ENCODE peak calls at places on chromosomes 1 and 21, in four cellular contexts. One of them, this sample, is unnamed.
A peak's percentile ranks its signal among the peaks of the same experiment; 100 is the strongest.

GRCh38 chr1:25182629-25183028 is 49.7 kb downstream of the SYF2 start:
- DNase-seq in prostate gland: no peak
- DNase-seq in fibroblast of lung: peak; percentile 92
- DNase-seq in CD8-positive, alpha-beta T cell: no peak
- DNase-seq in this sample: no peak

GRCh38 chr1:247386695-247387094 is 29.3 kb upstream of the NLRP3 start:
- DNase-seq in prostate gland: no peak
- DNase-seq in fibroblast of lung: peak; percentile 58
- DNase-seq in CD8-positive, alpha-beta T cell: no peak
- DNase-seq in this sample: no peak

GRCh38 chr1:32871364-32872188 is 864 bp upstream of the FNDC5 start:
- DNase-seq in prostate gland: no peak
- DNase-seq in fibroblast of lung: no peak
- DNase-seq in CD8-positive, alpha-beta T cell: peak; percentile 47
- DNase-seq in this sample: no peak

GRCh38 chr21:35933466-35933865 is 126.9 kb downstream of the SETD4 start:
- DNase-seq in prostate gland: no peak
- DNase-seq in fibroblast of lung: peak; percentile 77
- DNase-seq in CD8-positive, alpha-beta T cell: no peak
- DNase-seq in this sample: no peak

GRCh38 chr1:153945131-153945794 is 1.3 kb downstream of the DENND4B start:
- DNase-seq in prostate gland: no peak
- DNase-seq in fibroblast of lung: peak; percentile 64
- DNase-seq in CD8-positive, alpha-beta T cell: peak; percentile 87
- DNase-seq in this sample: no peak

GRCh38 chr1:53400761-53401379 is 58.3 kb upstream of the DMRTB1 start:
- DNase-seq in prostate gland: no peak
- DNase-seq in fibroblast of lung: no peak
- DNase-seq in CD8-positive, alpha-beta T cell: no peak
- DNase-seq in this sample: no peak

GRCh38 chr1:206014591-206014990 is 9.1 kb downstream of the CTSE start:
- DNase-seq in prostate gland: no peak
- DNase-seq in fibroblast of lung: no peak
- DNase-seq in CD8-positive, alpha-beta T cell: no peak
- DNase-seq in this sample: no peak

GRCh38 chr1:58874757-58875755 is 91.2 kb upstream of the JUN start:
- DNase-seq in prostate gland: no peak
- DNase-seq in fibroblast of lung: peak; percentile 83
- DNase-seq in CD8-positive, alpha-beta T cell: no peak
- DNase-seq in this sample: peak; percentile 32

GRCh38 chr1:27661412-27662075 is 10.4 kb downstream of the IFI6 start:
- DNase-seq in prostate gland: no peak
- DNase-seq in fibroblast of lung: no peak
- DNase-seq in CD8-positive, alpha-beta T cell: no peak
- DNase-seq in this sample: no peak

GRCh38 chr1:25360596-25361581 is 22.8 kb downstream of the TMEM50A start:
- DNase-seq in prostate gland: no peak
- DNase-seq in fibroblast of lung: peak; percentile 86
- DNase-seq in CD8-positive, alpha-beta T cell: no peak
- DNase-seq in this sample: no peak

GRCh38 chr1:242008788-242009500 is 10.0 kb upstream of the MAP1LC3C start:
- DNase-seq in prostate gland: no peak
- DNase-seq in fibroblast of lung: no peak
- DNase-seq in CD8-positive, alpha-beta T cell: no peak
- DNase-seq in this sample: no peak

GRCh38 chr1:53121319-53122172 is 20.9 kb downstream of the SLC1A7 start:
- DNase-seq in prostate gland: no peak
- DNase-seq in fibroblast of lung: peak; percentile 90
- DNase-seq in CD8-positive, alpha-beta T cell: no peak
- DNase-seq in this sample: peak; percentile 57

GRCh38 chr1:180154325-180155201 is at the start of gene QSOX1:
- DNase-seq in prostate gland: peak; percentile 84
- DNase-seq in fibroblast of lung: peak; percentile 85
- DNase-seq in CD8-positive, alpha-beta T cell: peak; percentile 93
- DNase-seq in this sample: peak; percentile 92

GRCh38 chr1:234997201-234998173 is 131.2 kb downstream of the TOMM20 start:
- DNase-seq in prostate gland: peak; percentile 98
- DNase-seq in fibroblast of lung: peak; percentile 99
- DNase-seq in CD8-positive, alpha-beta T cell: no peak
- DNase-seq in this sample: peak; percentile 88

GRCh38 chr1:216178266-216178665 is 245.0 kb downstream of the USH2A start:
- DNase-seq in prostate gland: no peak
- DNase-seq in fibroblast of lung: peak; percentile 14
- DNase-seq in CD8-positive, alpha-beta T cell: no peak
- DNase-seq in this sample: no peak

GRCh38 chr1:231757759-231758158 is 131.2 kb downstream of the DISC1 start:
- DNase-seq in prostate gland: peak; percentile 24
- DNase-seq in fibroblast of lung: no peak
- DNase-seq in CD8-positive, alpha-beta T cell: no peak
- DNase-seq in this sample: no peak

GRCh38 chr1:156492591-156493080 is 7.9 kb downstream of the MEF2D start:
- DNase-seq in prostate gland: no peak
- DNase-seq in fibroblast of lung: no peak
- DNase-seq in CD8-positive, alpha-beta T cell: no peak
- DNase-seq in this sample: no peak

GRCh38 chr1:155698382-155699038 is 9.6 kb downstream of the DAP3 start:
- DNase-seq in prostate gland: no peak
- DNase-seq in fibroblast of lung: peak; percentile 78
- DNase-seq in CD8-positive, alpha-beta T cell: no peak
- DNase-seq in this sample: no peak

GRCh38 chr1:108643492-108644333 is 17.2 kb downstream of the HENMT1 start:
- DNase-seq in prostate gland: peak; percentile 57
- DNase-seq in fibroblast of lung: peak; percentile 63
- DNase-seq in CD8-positive, alpha-beta T cell: no peak
- DNase-seq in this sample: peak; percentile 39

GRCh38 chr1:226060976-226061792 is 1.3 kb upstream of the H3-3A start:
- DNase-seq in prostate gland: no peak
- DNase-seq in fibroblast of lung: no peak
- DNase-seq in CD8-positive, alpha-beta T cell: no peak
- DNase-seq in this sample: no peak

GRCh38 chr1:226990133-226990716 is 50.1 kb downstream of the COQ8A start:
- DNase-seq in prostate gland: no peak
- DNase-seq in fibroblast of lung: no peak
- DNase-seq in CD8-positive, alpha-beta T cell: peak; percentile 68
- DNase-seq in this sample: peak; percentile 4

GRCh38 chr1:32539584-32540571 is 651 bp downstream of the ZBTB8A start:
- DNase-seq in prostate gland: peak; percentile 6
- DNase-seq in fibroblast of lung: peak; percentile 64
- DNase-seq in CD8-positive, alpha-beta T cell: no peak
- DNase-seq in this sample: peak; percentile 49

GRCh38 chr1:55195523-55196233 is 19.5 kb downstream of the USP24 start:
- DNase-seq in prostate gland: no peak
- DNase-seq in fibroblast of lung: no peak
- DNase-seq in CD8-positive, alpha-beta T cell: no peak
- DNase-seq in this sample: no peak

GRCh38 chr1:58401991-58402390 is 144.5 kb downstream of the OMA1 start:
- DNase-seq in prostate gland: no peak
- DNase-seq in fibroblast of lung: peak; percentile 39
- DNase-seq in CD8-positive, alpha-beta T cell: no peak
- DNase-seq in this sample: no peak

GRCh38 chr1:15364740-15365139 is 44.9 kb upstream of the EFHD2 start:
- DNase-seq in prostate gland: no peak
- DNase-seq in fibroblast of lung: no peak
- DNase-seq in CD8-positive, alpha-beta T cell: no peak
- DNase-seq in this sample: no peak

GRCh38 chr1:19066874-19067186 is 110.4 kb upstream of the IFFO2 start:
- DNase-seq in prostate gland: no peak
- DNase-seq in fibroblast of lung: no peak
- DNase-seq in CD8-positive, alpha-beta T cell: no peak
- DNase-seq in this sample: no peak

GRCh38 chr1:191608367-191608766 is 549.9 kb upstream of the RGS18 start:
- DNase-seq in prostate gland: no peak
- DNase-seq in fibroblast of lung: peak; percentile 2
- DNase-seq in CD8-positive, alpha-beta T cell: no peak
- DNase-seq in this sample: peak; percentile 80

GRCh38 chr1:14742181-14742980 is 143.9 kb downstream of the KAZN start:
- DNase-seq in prostate gland: no peak
- DNase-seq in fibroblast of lung: peak; percentile 99
- DNase-seq in CD8-positive, alpha-beta T cell: no peak
- DNase-seq in this sample: no peak

GRCh38 chr1:207848234-207848633 is 62.7 kb downstream of the CD34 start:
- DNase-seq in prostate gland: peak; percentile 58
- DNase-seq in fibroblast of lung: peak; percentile 65
- DNase-seq in CD8-positive, alpha-beta T cell: peak; percentile 48
- DNase-seq in this sample: no peak

GRCh38 chr1:233815865-233816264 is 88.6 kb upstream of the SLC35F3 start:
- DNase-seq in prostate gland: no peak
- DNase-seq in fibroblast of lung: no peak
- DNase-seq in CD8-positive, alpha-beta T cell: no peak
- DNase-seq in this sample: no peak

GRCh38 chr1:153277852-153278251 is 18.4 kb downstream of the LORICRIN start:
- DNase-seq in prostate gland: no peak
- DNase-seq in fibroblast of lung: no peak
- DNase-seq in CD8-positive, alpha-beta T cell: no peak
- DNase-seq in this sample: no peak

GRCh38 chr1:183761871-183762270 is 43.0 kb upstream of the RGL1 start:
- DNase-seq in prostate gland: no peak
- DNase-seq in fibroblast of lung: peak; percentile 86
- DNase-seq in CD8-positive, alpha-beta T cell: no peak
- DNase-seq in this sample: no peak

GRCh38 chr1:220527279-220528048 is 472 bp upstream of the MARK1 start:
- DNase-seq in prostate gland: peak; percentile 35
- DNase-seq in fibroblast of lung: peak; percentile 34
- DNase-seq in CD8-positive, alpha-beta T cell: no peak
- DNase-seq in this sample: no peak

GRCh38 chr1:220529530-220529920 is 1.6 kb downstream of the MARK1 start:
- DNase-seq in prostate gland: no peak
- DNase-seq in fibroblast of lung: no peak
- DNase-seq in CD8-positive, alpha-beta T cell: no peak
- DNase-seq in this sample: no peak

GRCh38 chr1:220528679-220529529 is 968 bp downstream of the MARK1 start:
- DNase-seq in prostate gland: peak; percentile 12
- DNase-seq in fibroblast of lung: no peak
- DNase-seq in CD8-positive, alpha-beta T cell: no peak
- DNase-seq in this sample: no peak

GRCh38 chr1:220528049-220528678 is at the start of gene MARK1:
- DNase-seq in prostate gland: peak; percentile 57
- DNase-seq in fibroblast of lung: peak; percentile 49
- DNase-seq in CD8-positive, alpha-beta T cell: no peak
- DNase-seq in this sample: peak; percentile 45

DNA sequence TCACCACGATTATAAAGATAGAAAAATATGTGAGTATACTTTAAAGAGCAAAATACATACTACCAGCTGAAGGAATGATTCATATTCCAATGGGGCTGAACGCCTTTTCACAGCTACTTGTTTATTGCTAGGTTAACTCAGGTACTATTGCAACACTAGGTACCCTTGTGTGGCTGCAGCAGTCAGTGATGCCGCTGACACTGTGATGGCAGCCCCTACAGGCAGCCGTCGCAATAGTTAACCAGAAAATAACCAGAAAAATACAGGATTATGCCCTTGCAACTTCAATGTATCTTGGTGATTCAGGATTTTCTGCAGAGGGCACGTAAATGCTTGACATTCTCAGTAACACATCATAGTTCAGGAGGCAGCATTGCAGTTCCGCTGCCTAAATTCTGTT is 1.6 kb upstream of the MARK1 start:
- DNase-seq in prostate gland: no peak
- DNase-seq in fibroblast of lung: no peak
- DNase-seq in CD8-positive, alpha-beta T cell: no peak
- DNase-seq in this sample: no peak
- TF ChIP-seq CTCF in prostate gland: no peak
- TF ChIP-seq CTCF in fibroblast of lung: peak; percentile 45
- TF ChIP-seq CTCF in CD8-positive, alpha-beta T cell: no peak
- TF ChIP-seq CTCF in this sample: peak; percentile 42

GRCh38 chr1:2141025-2141424 is 53.5 kb downstream of the FAAP20 start:
- DNase-seq in prostate gland: no peak
- DNase-seq in fibroblast of lung: no peak
- DNase-seq in CD8-positive, alpha-beta T cell: no peak
- DNase-seq in this sample: no peak
- H3K4me1 ChIP-seq in prostate gland: no peaks in the 10 kb centered on the region
- H3K4me1 ChIP-seq in fibroblast of lung: peaks cover 2% of the 10 kb centered on the region
- H3K4me1 ChIP-seq in CD8-positive, alpha-beta T cell: peaks cover 24% of the 10 kb centered on the region
- H3K4me1 ChIP-seq in this sample: peaks cover 2% of the 10 kb centered on the region

GRCh38 chr1:62436039-62436465 is 797 bp upstream of the USP1 start:
- DNase-seq in prostate gland: peak; percentile 98
- DNase-seq in fibroblast of lung: no peak
- DNase-seq in CD8-positive, alpha-beta T cell: peak; percentile 97
- DNase-seq in this sample: peak; percentile 92

GRCh38 chr1:62434612-62434994 is 2.2 kb upstream of the USP1 start:
- DNase-seq in prostate gland: no peak
- DNase-seq in fibroblast of lung: no peak
- DNase-seq in CD8-positive, alpha-beta T cell: no peak
- DNase-seq in this sample: no peak

GRCh38 chr1:62436466-62437272 is at the start of gene USP1:
- DNase-seq in prostate gland: no peak
- DNase-seq in fibroblast of lung: peak; percentile 100
- DNase-seq in CD8-positive, alpha-beta T cell: peak; percentile 96
- DNase-seq in this sample: peak; percentile 94

GRCh38 chr1:62435231-62436038 is 1.4 kb upstream of the USP1 start:
- DNase-seq in prostate gland: no peak
- DNase-seq in fibroblast of lung: no peak
- DNase-seq in CD8-positive, alpha-beta T cell: peak; percentile 48
- DNase-seq in this sample: no peak

DNA sequence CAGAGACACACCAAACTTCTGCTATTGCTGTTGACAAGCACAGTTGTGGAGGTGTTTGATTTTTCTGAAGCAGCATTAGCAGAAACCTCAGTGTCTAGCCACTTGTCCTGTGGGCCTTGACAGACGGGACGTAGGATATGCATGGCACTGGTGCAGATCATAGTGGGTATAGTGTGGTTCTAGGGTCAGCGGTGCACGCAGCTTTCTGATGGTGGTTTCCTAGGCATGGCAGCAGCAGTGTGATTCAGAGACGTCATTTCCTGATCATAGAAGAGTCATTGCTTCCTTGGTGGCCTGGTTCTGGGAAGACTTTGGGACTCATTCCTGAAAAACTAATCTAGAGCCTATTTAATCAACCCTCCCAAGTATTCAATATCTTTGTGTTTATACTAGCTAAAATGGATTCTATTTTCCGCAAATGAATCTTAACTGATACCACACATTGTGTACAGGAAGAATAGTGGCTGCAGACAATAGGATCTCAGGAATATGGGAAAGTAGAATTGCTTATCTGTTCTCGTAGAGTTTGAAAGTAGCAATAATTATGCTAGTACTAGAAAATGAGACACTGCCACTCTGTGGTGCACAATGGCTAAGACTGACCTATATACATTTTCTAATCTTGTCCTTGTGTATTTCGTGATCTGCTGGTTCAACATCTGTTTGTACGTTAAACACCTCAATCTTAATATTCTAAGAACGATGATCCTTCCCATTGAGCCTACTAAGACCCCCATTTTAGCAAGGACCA is 2.8 kb upstream of the USP1 start:
- DNase-seq in prostate gland: no peak
- DNase-seq in fibroblast of lung: no peak
- DNase-seq in CD8-positive, alpha-beta T cell: no peak
- DNase-seq in this sample: no peak
- TF ChIP-seq CTCF in prostate gland: no peak
- TF ChIP-seq CTCF in fibroblast of lung: no peak
- TF ChIP-seq CTCF in CD8-positive, alpha-beta T cell: no peak
- TF ChIP-seq CTCF in this sample: peak; percentile 17

GRCh38 chr1:40797668-40798010 is 14.1 kb downstream of the KCNQ4 start:
- DNase-seq in prostate gland: no peak
- DNase-seq in fibroblast of lung: no peak
- DNase-seq in CD8-positive, alpha-beta T cell: no peak
- DNase-seq in this sample: no peak
- H3K4me1 ChIP-seq in prostate gland: peaks cover 4% of the 10 kb centered on the region
- H3K4me1 ChIP-seq in fibroblast of lung: peaks cover 4% of the 10 kb centered on the region
- H3K4me1 ChIP-seq in CD8-positive, alpha-beta T cell: peaks cover 61% of the 10 kb centered on the region
- H3K4me1 ChIP-seq in this sample: no peaks in the 10 kb centered on the region